ENCODE peak calls at places on chromosomes 13 and 19, in four cellular contexts. One of them, this sample, is unnamed.

GRCh38 chr13:44380404-44381165 is 7.0 kb downstream of the SERP2 start:
- DNase-seq in K562: no peak
- DNase-seq in HepG2: no peak
- DNase-seq in HCT116: no peak
- DNase-seq in this sample: no peak

GRCh38 chr13:44063467-44063866 is 183.8 kb downstream of the LACC1 start:
- DNase-seq in K562: no peak
- DNase-seq in HCT116: no peak
- DNase-seq in HepG2: no peak
- DNase-seq in this sample: no peak

GRCh38 chr19:5138606-5139594 is 170.0 kb downstream of the KDM4B start:
- DNase-seq in HepG2: no peak
- DNase-seq in K562: peak; percentile 47
- DNase-seq in HCT116: no peak
- DNase-seq in this sample: no peak

GRCh38 chr19:35105047-35105410 is 10.6 kb upstream of the FXYD3 start:
- DNase-seq in K562: no peak
- DNase-seq in HCT116: no peak
- DNase-seq in HepG2: no peak
- DNase-seq in this sample: no peak

GRCh38 chr19:51124216-51124615 is 490 bp upstream of the SIGLEC9 start:
- DNase-seq in K562: no peak
- DNase-seq in HCT116: no peak
- DNase-seq in HepG2: no peak
- DNase-seq in this sample: no peak

GRCh38 chr13:102589291-102589822 is 7.4 kb upstream of the TPP2 start:
- DNase-seq in K562: no peak
- DNase-seq in HCT116: no peak
- DNase-seq in HepG2: no peak
- DNase-seq in this sample: no peak

GRCh38 chr19:50314724-50315700 is 14.2 kb downstream of the KCNC3 start:
- DNase-seq in HCT116: no peak
- DNase-seq in HepG2: no peak
- DNase-seq in K562: no peak
- DNase-seq in this sample: no peak

GRCh38 chr19:11194657-11195056 is 2.7 kb downstream of the KANK2 start:
- DNase-seq in K562: no peak
- DNase-seq in HCT116: no peak
- DNase-seq in HepG2: no peak
- DNase-seq in this sample: no peak

GRCh38 chr13:75788494-75788991 is 152.4 kb downstream of the LMO7 start:
- DNase-seq in HCT116: no peak
- DNase-seq in K562: no peak
- DNase-seq in HepG2: no peak
- DNase-seq in this sample: no peak

DNA sequence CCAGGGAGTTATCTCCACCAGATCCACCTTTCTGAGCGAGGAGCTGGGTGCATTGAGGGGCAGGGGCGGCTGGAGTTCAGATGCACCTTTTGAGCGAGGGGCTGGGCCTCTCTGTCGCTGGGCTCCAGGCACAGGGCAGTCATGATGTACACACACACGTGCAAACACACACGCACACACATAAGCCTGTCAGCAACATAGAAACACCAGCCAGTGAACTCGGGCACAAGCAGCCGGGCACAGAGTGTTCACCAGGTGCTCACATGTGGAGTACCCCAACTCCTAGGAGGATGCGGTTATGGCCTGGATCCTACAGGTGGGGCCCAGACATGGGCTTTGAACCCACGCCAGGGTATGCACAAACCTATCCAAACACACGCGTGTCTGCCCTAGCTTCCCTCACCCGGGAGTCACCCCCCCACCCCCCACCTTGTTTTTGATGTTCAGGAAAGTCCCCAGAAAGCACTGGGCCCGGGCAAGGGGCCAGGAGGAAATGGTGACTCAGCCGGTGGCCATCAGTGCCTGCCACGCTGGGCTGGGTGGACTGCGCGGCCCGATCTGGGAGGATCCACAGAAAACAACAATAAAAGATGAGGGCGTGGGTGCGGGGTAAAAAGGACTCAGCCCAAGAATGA is 13.3 kb downstream of the ARRDC2 start:
- DNase-seq in HepG2: no peak
- DNase-seq in HCT116: no peak
- DNase-seq in K562: peak; percentile 83
- DNase-seq in this sample: no peak
- TF ChIP-seq POLR2AphosphoS5 in HepG2: no peak
- TF ChIP-seq POLR2AphosphoS5 in HCT116: no peak
- TF ChIP-seq POLR2AphosphoS5 in K562: peak; percentile 20
- TF ChIP-seq POLR2AphosphoS5 in this sample: no peak

GRCh38 chr19:30784850-30785459 is 412.8 kb downstream of the ZNF536 start:
- DNase-seq in HCT116: no peak
- DNase-seq in HepG2: peak; percentile 16
- DNase-seq in K562: peak; percentile 64
- DNase-seq in this sample: no peak
- TF ChIP-seq TCF7L2 in HCT116: no peak
- TF ChIP-seq TCF7L2 in HepG2: no peak
- TF ChIP-seq TCF7L2 in K562: no peak
- TF ChIP-seq TCF7L2 in this sample: no peak

GRCh38 chr19:20038358-20039202 is 725 bp downstream of the ZNF682 start:
- DNase-seq in HepG2: no peak
- DNase-seq in HCT116: no peak
- DNase-seq in K562: no peak
- DNase-seq in this sample: no peak

GRCh38 chr19:20035935-20036334 is 3.4 kb downstream of the ZNF682 start:
- DNase-seq in HepG2: no peak
- DNase-seq in K562: no peak
- DNase-seq in HCT116: no peak
- DNase-seq in this sample: no peak

GRCh38 chr19:20044663-20045062 is 5.4 kb upstream of the ZNF682 start:
- DNase-seq in K562: no peak
- DNase-seq in HCT116: no peak
- DNase-seq in HepG2: no peak
- DNase-seq in this sample: no peak

GRCh38 chr19:20039203-20039723 is at the start of gene ZNF682:
- DNase-seq in K562: peak; percentile 20
- DNase-seq in HCT116: no peak
- DNase-seq in HepG2: peak; percentile 84
- DNase-seq in this sample: peak; percentile 57
- TF ChIP-seq POLR2AphosphoS5 in K562: no peak
- TF ChIP-seq POLR2AphosphoS5 in HCT116: no peak
- TF ChIP-seq POLR2AphosphoS5 in HepG2: peak; percentile 49
- TF ChIP-seq POLR2AphosphoS5 in this sample: peak; percentile 50

DNA sequence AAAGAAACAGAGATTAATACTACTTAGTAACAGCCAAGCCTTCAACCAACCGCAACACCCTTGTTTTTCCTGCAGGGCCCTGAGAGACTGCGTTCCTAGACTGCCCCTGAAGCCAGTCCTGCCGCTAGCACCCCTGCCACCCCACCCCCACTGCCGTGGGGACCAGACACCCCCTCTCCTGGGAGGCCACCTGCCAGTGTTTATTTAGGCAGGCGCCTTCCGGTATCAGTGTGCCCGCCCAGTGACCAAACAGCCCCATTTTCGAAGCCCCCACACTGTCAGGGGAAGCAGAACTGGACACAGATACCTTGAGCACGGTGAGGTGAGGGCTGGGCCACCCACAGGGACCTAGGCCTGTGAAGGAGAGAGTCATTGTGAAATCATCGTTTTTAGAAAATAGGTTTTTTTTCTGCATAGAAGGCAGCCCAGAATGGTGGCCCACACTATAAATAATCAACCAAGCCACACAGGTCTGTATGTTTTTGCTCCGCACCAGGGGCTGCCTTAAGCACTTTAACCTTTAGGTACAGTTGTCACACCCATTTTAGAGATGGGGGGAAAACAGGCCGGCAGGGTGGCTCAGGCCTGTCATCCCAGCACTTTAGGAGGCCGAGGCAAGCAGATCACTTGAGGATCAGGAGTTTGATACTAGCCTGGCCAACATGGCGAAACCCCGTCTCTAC is 3.5 kb upstream of the TLE5 start:
- DNase-seq in HCT116: no peak
- DNase-seq in K562: no peak
- DNase-seq in HepG2: peak; percentile 80
- DNase-seq in this sample: no peak
- TF ChIP-seq TCF7L2 in HCT116: no peak
- TF ChIP-seq TCF7L2 in K562: no peak
- TF ChIP-seq TCF7L2 in HepG2: no peak
- TF ChIP-seq TCF7L2 in this sample: no peak

GRCh38 chr13:61873717-61874116 is 458.1 kb upstream of the PCDH20 start:
- DNase-seq in HCT116: no peak
- DNase-seq in HepG2: no peak
- DNase-seq in K562: no peak
- DNase-seq in this sample: no peak
- TF ChIP-seq POLR2AphosphoS5 in HCT116: no peak
- TF ChIP-seq POLR2AphosphoS5 in HepG2: no peak
- TF ChIP-seq POLR2AphosphoS5 in K562: no peak
- TF ChIP-seq POLR2AphosphoS5 in this sample: no peak

DNA sequence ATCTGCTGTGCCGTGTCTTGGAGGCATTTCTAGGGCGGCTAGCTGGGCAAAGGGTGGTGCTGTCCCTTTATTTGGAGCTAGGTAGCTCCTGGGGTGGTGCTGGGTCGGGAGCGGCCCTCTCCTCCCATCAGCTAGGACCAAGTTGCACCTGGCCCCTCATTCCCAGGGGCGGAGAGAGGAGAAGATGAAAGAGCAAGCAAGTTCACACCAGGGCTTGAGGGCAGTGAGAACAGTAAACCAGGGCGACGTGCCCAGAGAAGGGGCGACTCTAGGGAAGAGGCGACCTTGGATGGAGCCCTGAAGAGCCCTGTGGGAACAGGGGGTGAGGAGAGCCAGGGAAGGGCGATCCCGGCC is 17.0 kb upstream of the KCNN1 start:
- DNase-seq in HCT116: no peak
- DNase-seq in K562: no peak
- DNase-seq in HepG2: no peak
- DNase-seq in this sample: no peak
- TF ChIP-seq TCF7L2 in HCT116: peak; percentile 75
- TF ChIP-seq TCF7L2 in K562: no peak
- TF ChIP-seq TCF7L2 in HepG2: no peak
- TF ChIP-seq TCF7L2 in this sample: no peak

DNA sequence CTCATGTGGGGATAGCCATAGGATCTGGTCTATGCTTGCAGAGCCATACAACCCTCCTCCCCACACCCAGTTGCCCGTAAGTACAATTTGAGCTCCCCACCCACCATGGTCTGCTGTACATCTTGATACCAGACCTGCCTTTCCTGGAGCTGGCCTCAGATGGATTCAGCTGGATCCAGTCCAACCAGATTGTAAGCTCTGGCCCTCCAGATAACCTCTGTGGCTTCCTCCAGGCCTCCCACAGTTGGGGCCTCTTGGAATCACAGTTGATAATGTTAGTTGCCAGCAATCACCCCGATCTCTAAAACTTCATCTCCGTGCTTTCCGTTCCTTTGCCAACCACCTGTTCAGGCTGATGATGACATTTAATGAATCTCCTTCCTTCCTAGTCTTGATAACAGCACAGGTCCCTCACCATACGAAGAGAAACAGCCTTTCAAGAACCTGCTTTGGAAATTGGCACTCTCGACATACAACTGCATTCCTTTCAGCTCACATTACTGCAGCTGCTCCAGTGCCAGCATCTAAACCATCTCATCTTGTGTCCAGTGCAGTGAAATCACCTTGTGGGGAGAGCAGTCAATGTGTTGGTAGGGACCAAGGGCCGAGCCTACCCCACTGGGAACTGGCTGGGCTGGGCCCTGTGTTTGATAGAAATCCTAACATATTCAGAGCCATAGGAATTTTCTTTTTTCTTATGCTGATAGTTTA is 15.1 kb upstream of the FOXO1 start:
- DNase-seq in HepG2: no peak
- DNase-seq in K562: peak; percentile 67
- DNase-seq in HCT116: no peak
- DNase-seq in this sample: no peak
- TF ChIP-seq POLR2AphosphoS5 in HepG2: no peak
- TF ChIP-seq POLR2AphosphoS5 in K562: no peak
- TF ChIP-seq POLR2AphosphoS5 in HCT116: no peak
- TF ChIP-seq POLR2AphosphoS5 in this sample: no peak

GRCh38 chr13:86464193-86464592 is 665.0 kb upstream of the SLITRK6 start:
- DNase-seq in HepG2: no peak
- DNase-seq in HCT116: no peak
- DNase-seq in K562: no peak
- DNase-seq in this sample: no peak
- TF ChIP-seq TCF7L2 in HepG2: no peak
- TF ChIP-seq TCF7L2 in HCT116: no peak
- TF ChIP-seq TCF7L2 in K562: no peak
- TF ChIP-seq TCF7L2 in this sample: no peak

GRCh38 chr13:110559429-110559943 is 2.0 kb downstream of the RAB20 start:
- DNase-seq in HepG2: no peak
- DNase-seq in HCT116: no peak
- DNase-seq in K562: no peak
- DNase-seq in this sample: no peak
- TF ChIP-seq POLR2AphosphoS5 in HepG2: no peak
- TF ChIP-seq POLR2AphosphoS5 in HCT116: no peak
- TF ChIP-seq POLR2AphosphoS5 in K562: no peak
- TF ChIP-seq POLR2AphosphoS5 in this sample: no peak

DNA sequence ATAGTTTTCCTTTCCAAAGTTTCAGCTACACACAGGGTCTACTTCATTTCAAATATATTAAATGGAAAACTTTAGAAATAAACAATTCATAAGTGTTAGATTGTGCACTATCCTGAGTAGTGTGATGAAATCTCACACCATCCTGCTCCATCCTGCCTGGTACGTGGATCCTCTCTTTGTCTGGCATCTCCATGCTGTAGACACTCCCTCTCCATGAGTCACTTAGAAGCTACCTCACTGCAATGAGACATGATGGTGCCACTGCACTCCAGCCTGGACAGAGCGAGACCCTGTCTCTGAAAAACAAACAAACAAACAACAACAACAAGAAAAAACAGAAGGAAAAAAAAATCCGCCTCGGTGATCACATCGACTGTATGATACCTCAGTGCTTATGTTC is 191.8 kb downstream of the PCCA start:
- DNase-seq in HCT116: no peak
- DNase-seq in K562: no peak
- DNase-seq in HepG2: no peak
- DNase-seq in this sample: no peak
- TF ChIP-seq TCF7L2 in HCT116: no peak
- TF ChIP-seq TCF7L2 in K562: no peak
- TF ChIP-seq TCF7L2 in HepG2: no peak
- TF ChIP-seq TCF7L2 in this sample: no peak